ENCODE peak calls at places on chromosomes 4 and X, in five cellular contexts. One of them, this sample, is unnamed.

GRCh38 chr4:25209702-25210101 is 24.1 kb upstream of the PI4K2B start:
- DNase-seq in iPS DF 6.9: no peak
- DNase-seq in cardiac muscle cell: no peak
- DNase-seq in stimulated activated CD8-positive, alpha-beta memory T cell treated with anti-CD3 and anti-CD28 coated beads, Interleukin-12 subunit alpha, Interleukin-12 subunit beta, amount 100 ng/mL, for 4 hours: no peak
- DNase-seq in nucleus accumbens: no peak
- DNase-seq in this sample: no peak

GRCh38 chr4:1609901-1610790 is 74.0 kb downstream of the FAM53A start:
- DNase-seq in iPS DF 6.9: no peak
- DNase-seq in nucleus accumbens: no peak
- DNase-seq in stimulated activated CD8-positive, alpha-beta memory T cell treated with anti-CD3 and anti-CD28 coated beads, Interleukin-12 subunit alpha, Interleukin-12 subunit beta, amount 100 ng/mL, for 4 hours: no peak
- DNase-seq in cardiac muscle cell: no peak
- DNase-seq in this sample: no peak

GRCh38 chrX:99777912-99778311 is 632.2 kb downstream of the PCDH19 start:
- DNase-seq in nucleus accumbens: no peak
- DNase-seq in cardiac muscle cell: no peak
- DNase-seq in iPS DF 6.9: no peak
- DNase-seq in stimulated activated CD8-positive, alpha-beta memory T cell treated with anti-CD3 and anti-CD28 coated beads, Interleukin-12 subunit alpha, Interleukin-12 subunit beta, amount 100 ng/mL, for 4 hours: no peak
- DNase-seq in this sample: no peak

GRCh38 chr4:10123227-10124101 is 6.9 kb upstream of the WDR1 start:
- DNase-seq in cardiac muscle cell: no peak
- DNase-seq in nucleus accumbens: no peak
- DNase-seq in stimulated activated CD8-positive, alpha-beta memory T cell treated with anti-CD3 and anti-CD28 coated beads, Interleukin-12 subunit alpha, Interleukin-12 subunit beta, amount 100 ng/mL, for 4 hours: no peak
- DNase-seq in iPS DF 6.9: no peak
- DNase-seq in this sample: no peak

GRCh38 chrX:56793533-56794320 is 64.7 kb downstream of the NBDY start:
- DNase-seq in iPS DF 6.9: no peak
- DNase-seq in cardiac muscle cell: no peak
- DNase-seq in stimulated activated CD8-positive, alpha-beta memory T cell treated with anti-CD3 and anti-CD28 coated beads, Interleukin-12 subunit alpha, Interleukin-12 subunit beta, amount 100 ng/mL, for 4 hours: no peak
- DNase-seq in nucleus accumbens: no peak
- DNase-seq in this sample: no peak

GRCh38 chrX:39813631-39814246 is 284.0 kb downstream of the BCOR start:
- DNase-seq in cardiac muscle cell: no peak
- DNase-seq in stimulated activated CD8-positive, alpha-beta memory T cell treated with anti-CD3 and anti-CD28 coated beads, Interleukin-12 subunit alpha, Interleukin-12 subunit beta, amount 100 ng/mL, for 4 hours: no peak
- DNase-seq in iPS DF 6.9: no peak
- DNase-seq in nucleus accumbens: peak
- DNase-seq in this sample: no peak

GRCh38 chr4:98546910-98547544 is 111.4 kb downstream of the TSPAN5 start:
- DNase-seq in cardiac muscle cell: no peak
- DNase-seq in nucleus accumbens: peak
- DNase-seq in stimulated activated CD8-positive, alpha-beta memory T cell treated with anti-CD3 and anti-CD28 coated beads, Interleukin-12 subunit alpha, Interleukin-12 subunit beta, amount 100 ng/mL, for 4 hours: no peak
- DNase-seq in iPS DF 6.9: no peak
- DNase-seq in this sample: no peak

GRCh38 chrX:47217121-47217851 is 1.2 kb upstream of the CDK16 start:
- DNase-seq in stimulated activated CD8-positive, alpha-beta memory T cell treated with anti-CD3 and anti-CD28 coated beads, Interleukin-12 subunit alpha, Interleukin-12 subunit beta, amount 100 ng/mL, for 4 hours: no peak
- DNase-seq in cardiac muscle cell: no peak
- DNase-seq in iPS DF 6.9: no peak
- DNase-seq in nucleus accumbens: no peak
- DNase-seq in this sample: peak

GRCh38 chr4:139167774-139168444 is 9.1 kb downstream of the ELF2 start:
- DNase-seq in iPS DF 6.9: no peak
- DNase-seq in cardiac muscle cell: no peak
- DNase-seq in nucleus accumbens: no peak
- DNase-seq in stimulated activated CD8-positive, alpha-beta memory T cell treated with anti-CD3 and anti-CD28 coated beads, Interleukin-12 subunit alpha, Interleukin-12 subunit beta, amount 100 ng/mL, for 4 hours: no peak
- DNase-seq in this sample: peak

GRCh38 chr4:13289391-13289790 is 194.7 kb downstream of the RAB28 start:
- DNase-seq in iPS DF 6.9: no peak
- DNase-seq in nucleus accumbens: no peak
- DNase-seq in cardiac muscle cell: no peak
- DNase-seq in stimulated activated CD8-positive, alpha-beta memory T cell treated with anti-CD3 and anti-CD28 coated beads, Interleukin-12 subunit alpha, Interleukin-12 subunit beta, amount 100 ng/mL, for 4 hours: no peak
- DNase-seq in this sample: no peak

GRCh38 chr4:121785479-121785878 is 15.6 kb upstream of the EXOSC9 start:
- DNase-seq in nucleus accumbens: no peak
- DNase-seq in cardiac muscle cell: no peak
- DNase-seq in stimulated activated CD8-positive, alpha-beta memory T cell treated with anti-CD3 and anti-CD28 coated beads, Interleukin-12 subunit alpha, Interleukin-12 subunit beta, amount 100 ng/mL, for 4 hours: no peak
- DNase-seq in iPS DF 6.9: no peak
- DNase-seq in this sample: no peak

GRCh38 chrX:153769158-153769864 is 5.3 kb downstream of the PLXNB3 start:
- DNase-seq in cardiac muscle cell: no peak
- DNase-seq in nucleus accumbens: no peak
- DNase-seq in stimulated activated CD8-positive, alpha-beta memory T cell treated with anti-CD3 and anti-CD28 coated beads, Interleukin-12 subunit alpha, Interleukin-12 subunit beta, amount 100 ng/mL, for 4 hours: no peak
- DNase-seq in iPS DF 6.9: no peak
- DNase-seq in this sample: no peak

GRCh38 chr4:188658958-188659522 is 519.8 kb downstream of the TRIML1 start:
- DNase-seq in iPS DF 6.9: peak
- DNase-seq in nucleus accumbens: no peak
- DNase-seq in stimulated activated CD8-positive, alpha-beta memory T cell treated with anti-CD3 and anti-CD28 coated beads, Interleukin-12 subunit alpha, Interleukin-12 subunit beta, amount 100 ng/mL, for 4 hours: no peak
- DNase-seq in cardiac muscle cell: no peak
- DNase-seq in this sample: no peak

GRCh38 chr4:71212216-71212615 is 126.6 kb upstream of the SLC4A4 start:
- DNase-seq in cardiac muscle cell: peak
- DNase-seq in iPS DF 6.9: no peak
- DNase-seq in stimulated activated CD8-positive, alpha-beta memory T cell treated with anti-CD3 and anti-CD28 coated beads, Interleukin-12 subunit alpha, Interleukin-12 subunit beta, amount 100 ng/mL, for 4 hours: no peak
- DNase-seq in nucleus accumbens: no peak
- DNase-seq in this sample: no peak

GRCh38 chrX:87664381-87664780 is 146.8 kb downstream of the KLHL4 start:
- DNase-seq in cardiac muscle cell: peak
- DNase-seq in iPS DF 6.9: no peak
- DNase-seq in nucleus accumbens: no peak
- DNase-seq in stimulated activated CD8-positive, alpha-beta memory T cell treated with anti-CD3 and anti-CD28 coated beads, Interleukin-12 subunit alpha, Interleukin-12 subunit beta, amount 100 ng/mL, for 4 hours: no peak
- DNase-seq in this sample: peak

GRCh38 chr4:122259849-122260248 is 107.7 kb downstream of the BLTP1 start:
- DNase-seq in nucleus accumbens: no peak
- DNase-seq in cardiac muscle cell: no peak
- DNase-seq in iPS DF 6.9: no peak
- DNase-seq in stimulated activated CD8-positive, alpha-beta memory T cell treated with anti-CD3 and anti-CD28 coated beads, Interleukin-12 subunit alpha, Interleukin-12 subunit beta, amount 100 ng/mL, for 4 hours: no peak
- DNase-seq in this sample: no peak

GRCh38 chr4:13988347-13989265 is 361.1 kb upstream of the BOD1L1 start:
- DNase-seq in iPS DF 6.9: no peak
- DNase-seq in nucleus accumbens: peak
- DNase-seq in stimulated activated CD8-positive, alpha-beta memory T cell treated with anti-CD3 and anti-CD28 coated beads, Interleukin-12 subunit alpha, Interleukin-12 subunit beta, amount 100 ng/mL, for 4 hours: no peak
- DNase-seq in cardiac muscle cell: no peak
- DNase-seq in this sample: no peak

GRCh38 chrX:41452972-41453371 is 5.8 kb downstream of the NYX start:
- DNase-seq in cardiac muscle cell: no peak
- DNase-seq in stimulated activated CD8-positive, alpha-beta memory T cell treated with anti-CD3 and anti-CD28 coated beads, Interleukin-12 subunit alpha, Interleukin-12 subunit beta, amount 100 ng/mL, for 4 hours: no peak
- DNase-seq in nucleus accumbens: no peak
- DNase-seq in iPS DF 6.9: no peak
- DNase-seq in this sample: no peak

GRCh38 chrX:115367455-115367854 is 77.9 kb downstream of the LUZP4 start:
- DNase-seq in nucleus accumbens: peak
- DNase-seq in iPS DF 6.9: no peak
- DNase-seq in stimulated activated CD8-positive, alpha-beta memory T cell treated with anti-CD3 and anti-CD28 coated beads, Interleukin-12 subunit alpha, Interleukin-12 subunit beta, amount 100 ng/mL, for 4 hours: no peak
- DNase-seq in cardiac muscle cell: no peak
- DNase-seq in this sample: no peak

GRCh38 chrX:113019958-113020357 is 179.3 kb upstream of the AMOT start:
- DNase-seq in iPS DF 6.9: no peak
- DNase-seq in stimulated activated CD8-positive, alpha-beta memory T cell treated with anti-CD3 and anti-CD28 coated beads, Interleukin-12 subunit alpha, Interleukin-12 subunit beta, amount 100 ng/mL, for 4 hours: no peak
- DNase-seq in cardiac muscle cell: no peak
- DNase-seq in nucleus accumbens: no peak
- DNase-seq in this sample: no peak

This sample was measured in NCI-H526.